ENCODE peak calls at places on chromosomes 12 and 14, in four cellular contexts. One of them, this sample, is unnamed.

GRCh38 chr12:47082963-47083621 is 3.3 kb upstream of the AMIGO2 start:
- DNase-seq in H9: no peak
- DNase-seq in epithelial cell of esophagus: peak
- DNase-seq in dorsolateral prefrontal cortex: no peak
- DNase-seq in this sample: no peak

GRCh38 chr14:93538411-93538810 is 107.7 kb downstream of the UNC79 start:
- DNase-seq in H9: peak
- DNase-seq in epithelial cell of esophagus: peak
- DNase-seq in dorsolateral prefrontal cortex: no peak
- DNase-seq in this sample: no peak

GRCh38 chr12:129550353-129550752 is 353.5 kb downstream of the TMEM132D start:
- DNase-seq in H9: no peak
- DNase-seq in epithelial cell of esophagus: no peak
- DNase-seq in dorsolateral prefrontal cortex: no peak
- DNase-seq in this sample: no peak

GRCh38 chr12:129772463-129773169 is 131.2 kb downstream of the TMEM132D start:
- DNase-seq in H9: peak
- DNase-seq in epithelial cell of esophagus: no peak
- DNase-seq in dorsolateral prefrontal cortex: no peak
- DNase-seq in this sample: no peak

GRCh38 chr14:87830443-87831096 is 162.4 kb downstream of the GALC start:
- DNase-seq in H9: no peak
- DNase-seq in epithelial cell of esophagus: no peak
- DNase-seq in dorsolateral prefrontal cortex: no peak
- DNase-seq in this sample: no peak

GRCh38 chr12:67748761-67749075 is 100.2 kb downstream of the DYRK2 start:
- DNase-seq in H9: no peak
- DNase-seq in epithelial cell of esophagus: peak
- DNase-seq in dorsolateral prefrontal cortex: no peak
- DNase-seq in this sample: no peak

GRCh38 chr12:9999016-9999415 is at the start of gene CLEC1B:
- DNase-seq in H9: no peak
- DNase-seq in epithelial cell of esophagus: no peak
- DNase-seq in dorsolateral prefrontal cortex: no peak
- DNase-seq in this sample: no peak

GRCh38 chr12:83826112-83826511 is 1086.5 kb downstream of the SLC6A15 start:
- DNase-seq in H9: peak
- DNase-seq in epithelial cell of esophagus: peak
- DNase-seq in dorsolateral prefrontal cortex: no peak
- DNase-seq in this sample: peak

GRCh38 chr14:95018845-95019244 is 138.5 kb downstream of the DICER1 start:
- DNase-seq in H9: no peak
- DNase-seq in epithelial cell of esophagus: no peak
- DNase-seq in dorsolateral prefrontal cortex: no peak
- DNase-seq in this sample: no peak

GRCh38 chr14:94320243-94320642 is 2.9 kb downstream of the SERPINA6 start:
- DNase-seq in H9: no peak
- DNase-seq in epithelial cell of esophagus: peak
- DNase-seq in dorsolateral prefrontal cortex: no peak
- DNase-seq in this sample: no peak

GRCh38 chr14:30610719-30611388 is 11.3 kb upstream of the SCFD1 start:
- DNase-seq in H9: no peak
- DNase-seq in epithelial cell of esophagus: peak
- DNase-seq in dorsolateral prefrontal cortex: no peak
- DNase-seq in this sample: peak

GRCh38 chr14:64761441-64762043 is 57.3 kb downstream of the PLEKHG3 start:
- DNase-seq in H9: no peak
- DNase-seq in epithelial cell of esophagus: no peak
- DNase-seq in dorsolateral prefrontal cortex: no peak
- DNase-seq in this sample: no peak

GRCh38 chr14:53306267-53306721 is 153.2 kb upstream of the DDHD1 start:
- DNase-seq in H9: peak
- DNase-seq in epithelial cell of esophagus: peak
- DNase-seq in dorsolateral prefrontal cortex: peak
- DNase-seq in this sample: peak

GRCh38 chr12:18165422-18165871 is 75.5 kb upstream of the RERGL start:
- DNase-seq in H9: no peak
- DNase-seq in epithelial cell of esophagus: peak
- DNase-seq in dorsolateral prefrontal cortex: no peak
- DNase-seq in this sample: peak

DNA sequence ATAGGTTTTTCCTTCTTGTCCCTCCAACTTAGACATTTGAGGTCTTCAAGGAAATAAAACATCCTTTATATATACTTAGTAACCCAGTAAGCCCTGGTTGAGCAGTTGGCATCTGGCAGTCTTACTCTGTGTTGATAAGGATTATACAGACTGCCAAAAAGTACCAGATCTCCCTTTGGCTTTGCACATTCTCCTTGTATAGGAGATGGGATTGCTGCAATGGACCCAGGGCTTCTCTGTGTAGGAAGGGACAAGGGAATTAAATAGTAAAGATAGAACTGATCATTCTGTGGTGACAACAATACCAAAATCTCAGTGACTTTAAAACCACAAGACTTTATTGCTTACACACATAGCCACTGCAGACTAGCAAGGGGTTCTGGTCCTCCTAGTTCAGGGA is 180.1 kb upstream of the CCDC196 start:
- DNase-seq in H9: no peak
- DNase-seq in epithelial cell of esophagus: no peak
- DNase-seq in dorsolateral prefrontal cortex: no peak
- DNase-seq in this sample: no peak
- TF ChIP-seq CTCF in H9: no peak
- TF ChIP-seq CTCF in epithelial cell of esophagus: no peak
- TF ChIP-seq CTCF in dorsolateral prefrontal cortex: no peak
- TF ChIP-seq CTCF in this sample: no peak

GRCh38 chr12:75815756-75816155 is 215.8 kb downstream of the PHLDA1 start:
- DNase-seq in H9: no peak
- DNase-seq in epithelial cell of esophagus: peak
- DNase-seq in dorsolateral prefrontal cortex: no peak
- DNase-seq in this sample: no peak

GRCh38 chr12:75818863-75819262 is 212.7 kb downstream of the PHLDA1 start:
- DNase-seq in H9: no peak
- DNase-seq in epithelial cell of esophagus: no peak
- DNase-seq in dorsolateral prefrontal cortex: no peak
- DNase-seq in this sample: no peak

GRCh38 chr12:75819512-75819911 is 212.1 kb downstream of the PHLDA1 start:
- DNase-seq in H9: no peak
- DNase-seq in epithelial cell of esophagus: peak
- DNase-seq in dorsolateral prefrontal cortex: no peak
- DNase-seq in this sample: no peak

GRCh38 chr12:75814856-75815754 is 216.5 kb downstream of the PHLDA1 start:
- DNase-seq in H9: no peak
- DNase-seq in epithelial cell of esophagus: peak
- DNase-seq in dorsolateral prefrontal cortex: no peak
- DNase-seq in this sample: peak

DNA sequence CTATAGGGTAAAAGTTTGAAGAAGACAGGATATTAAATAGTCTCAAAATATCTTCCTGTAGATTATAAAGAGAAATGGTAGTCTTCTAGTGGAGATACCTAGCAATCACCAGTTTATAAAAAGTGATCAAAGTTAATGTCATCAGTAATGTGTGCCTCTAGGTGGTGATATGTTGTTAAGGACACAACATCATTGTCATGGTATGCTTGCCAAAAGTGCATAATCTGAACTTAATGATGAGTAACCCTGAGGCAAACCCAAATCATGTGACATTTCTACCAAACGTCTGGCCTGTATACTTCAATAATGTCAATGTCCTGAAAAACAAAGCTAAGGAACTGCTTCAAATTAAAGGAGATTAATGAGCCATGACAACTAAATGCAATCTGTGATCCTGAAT is 214.7 kb downstream of the PHLDA1 start:
- DNase-seq in H9: no peak
- DNase-seq in epithelial cell of esophagus: peak
- DNase-seq in dorsolateral prefrontal cortex: no peak
- DNase-seq in this sample: no peak
- TF ChIP-seq CTCF in H9: no peak
- TF ChIP-seq CTCF in epithelial cell of esophagus: no peak
- TF ChIP-seq CTCF in dorsolateral prefrontal cortex: peak
- TF ChIP-seq CTCF in this sample: no peak

GRCh38 chr14:91371990-91372375 is 45.6 kb downstream of the CCDC88C start:
- DNase-seq in H9: no peak
- DNase-seq in epithelial cell of esophagus: no peak
- DNase-seq in dorsolateral prefrontal cortex: no peak
- DNase-seq in this sample: no peak
- TF ChIP-seq CTCF in H9: no peak
- TF ChIP-seq CTCF in epithelial cell of esophagus: no peak
- TF ChIP-seq CTCF in dorsolateral prefrontal cortex: no peak
- TF ChIP-seq CTCF in this sample: no peak

GRCh38 chr12:14998941-14999340 is 26.1 kb downstream of the PDE6H start:
- DNase-seq in H9: no peak
- DNase-seq in epithelial cell of esophagus: no peak
- DNase-seq in dorsolateral prefrontal cortex: no peak
- DNase-seq in this sample: no peak

GRCh38 chr12:15004401-15004800 is 31.6 kb downstream of the PDE6H start:
- DNase-seq in H9: no peak
- DNase-seq in epithelial cell of esophagus: no peak
- DNase-seq in dorsolateral prefrontal cortex: no peak
- DNase-seq in this sample: no peak

GRCh38 chr12:15000575-15000974 is 27.7 kb downstream of the PDE6H start:
- DNase-seq in H9: no peak
- DNase-seq in epithelial cell of esophagus: no peak
- DNase-seq in dorsolateral prefrontal cortex: no peak
- DNase-seq in this sample: no peak

GRCh38 chr12:14999421-15000047 is 26.7 kb downstream of the PDE6H start:
- DNase-seq in H9: no peak
- DNase-seq in epithelial cell of esophagus: peak
- DNase-seq in dorsolateral prefrontal cortex: no peak
- DNase-seq in this sample: no peak

DNA sequence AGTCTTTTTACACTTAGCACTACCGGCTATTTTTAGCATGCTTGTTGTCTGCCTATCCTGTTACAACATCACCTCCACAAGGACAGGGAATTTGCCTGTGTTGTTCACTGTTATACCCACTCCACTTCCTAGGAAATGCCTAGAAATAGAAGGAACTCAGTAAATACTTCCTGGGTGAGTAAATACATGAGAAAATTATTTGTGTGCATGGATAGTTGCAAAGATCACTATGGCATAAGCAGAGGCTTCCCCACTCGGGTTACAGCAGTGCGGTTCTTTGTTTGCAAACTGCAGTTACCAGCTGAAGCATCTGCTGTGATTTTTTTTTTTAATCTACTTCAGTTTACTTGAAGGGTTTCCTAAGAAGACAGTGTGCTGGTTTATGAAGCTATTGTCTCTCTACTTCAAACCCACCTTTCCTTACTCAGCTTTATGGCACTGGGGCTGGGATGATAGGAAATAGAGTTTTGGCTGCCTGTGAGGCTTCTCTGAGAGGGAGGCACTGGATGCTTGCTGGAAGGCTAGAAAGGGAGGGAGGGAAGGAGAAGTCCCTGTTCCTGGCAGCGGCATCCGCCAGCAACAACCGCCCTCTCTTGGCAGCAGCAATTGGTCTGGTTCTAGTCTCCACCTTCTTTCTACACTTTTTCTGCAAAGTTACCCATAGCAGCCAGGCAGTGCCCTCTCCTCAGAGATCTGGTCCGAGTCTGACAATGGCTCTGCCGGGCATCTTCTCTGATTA is 29.1 kb downstream of the PDE6H start:
- DNase-seq in H9: peak
- DNase-seq in epithelial cell of esophagus: peak
- DNase-seq in dorsolateral prefrontal cortex: peak
- DNase-seq in this sample: no peak
- TF ChIP-seq CTCF in H9: no peak
- TF ChIP-seq CTCF in epithelial cell of esophagus: no peak
- TF ChIP-seq CTCF in dorsolateral prefrontal cortex: no peak
- TF ChIP-seq CTCF in this sample: no peak

GRCh38 chr14:105439710-105440553 is 20.3 kb downstream of the MTA1 start:
- DNase-seq in H9: no peak
- DNase-seq in epithelial cell of esophagus: peak
- DNase-seq in dorsolateral prefrontal cortex: peak
- DNase-seq in this sample: no peak
- TF ChIP-seq CTCF in H9: peak
- TF ChIP-seq CTCF in epithelial cell of esophagus: no peak
- TF ChIP-seq CTCF in dorsolateral prefrontal cortex: peak
- TF ChIP-seq CTCF in this sample: no peak

DNA sequence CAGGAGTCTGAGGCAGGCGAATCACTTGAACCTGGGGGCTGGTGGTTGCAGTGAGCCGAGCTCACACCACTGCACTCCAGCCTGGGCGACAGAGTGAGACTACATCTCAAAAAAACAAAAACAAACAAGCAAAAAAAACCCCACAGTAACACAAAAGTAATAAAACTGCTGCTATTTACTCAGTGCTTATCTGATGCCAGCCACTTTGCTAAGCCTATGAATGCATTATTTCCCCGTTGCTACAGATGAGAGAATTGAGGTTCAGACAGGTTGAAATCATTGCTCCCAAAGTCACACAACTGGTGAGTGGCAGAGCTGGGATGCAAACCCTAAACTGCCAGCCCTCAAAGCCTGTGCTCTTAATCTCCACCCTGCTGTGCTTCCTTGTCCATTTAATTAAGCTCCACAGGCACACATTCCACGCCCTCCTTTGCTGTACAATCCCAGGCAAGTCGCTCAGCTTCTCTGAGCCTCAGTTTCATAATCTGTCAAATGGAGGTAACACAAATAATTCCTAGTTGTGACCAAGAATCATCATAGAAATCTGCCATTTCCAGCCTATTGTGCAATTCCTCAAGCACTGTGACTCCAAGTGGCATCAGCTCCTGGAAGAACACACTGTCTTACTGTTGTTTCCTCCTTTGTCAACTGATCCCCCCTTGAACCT is 5.7 kb upstream of the OAS3 start:
- DNase-seq in H9: no peak
- DNase-seq in epithelial cell of esophagus: no peak
- DNase-seq in dorsolateral prefrontal cortex: no peak
- DNase-seq in this sample: no peak
- TF ChIP-seq CTCF in H9: no peak
- TF ChIP-seq CTCF in epithelial cell of esophagus: no peak
- TF ChIP-seq CTCF in dorsolateral prefrontal cortex: no peak
- TF ChIP-seq CTCF in this sample: no peak

DNA sequence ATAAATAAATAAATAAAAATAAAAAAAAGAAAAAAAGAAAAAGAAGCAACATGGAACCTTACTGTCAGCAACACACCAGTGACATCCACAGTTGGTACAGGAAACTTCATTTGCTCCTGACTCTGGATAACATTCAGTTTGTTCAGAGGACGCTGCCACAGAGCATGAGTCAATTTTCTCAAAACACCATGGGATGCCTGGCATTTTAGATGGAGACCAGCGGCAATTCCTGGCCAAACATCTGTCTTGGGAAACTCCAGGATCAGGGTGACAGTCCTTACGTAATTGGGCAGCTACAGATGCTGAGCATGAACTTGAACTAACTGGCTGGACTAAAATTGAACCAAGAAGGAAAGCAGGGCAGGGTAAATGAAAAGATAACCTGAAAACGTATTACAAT is 166.2 kb upstream of the CPNE8 start:
- DNase-seq in H9: no peak
- DNase-seq in epithelial cell of esophagus: no peak
- DNase-seq in dorsolateral prefrontal cortex: no peak
- DNase-seq in this sample: no peak
- TF ChIP-seq CTCF in H9: no peak
- TF ChIP-seq CTCF in epithelial cell of esophagus: no peak
- TF ChIP-seq CTCF in dorsolateral prefrontal cortex: no peak
- TF ChIP-seq CTCF in this sample: no peak